ENCODE peak calls at places on chromosomes 5 and 9, in six cellular contexts. One of them, this sample, is unnamed.

GRCh38 chr5:139394123-139394653 is 716 bp downstream of the PROB1 start:
- DNase-seq in GM13977: peak
- DNase-seq in ascending aorta: peak
- DNase-seq in RCC 7860: no peak
- DNase-seq in stimulated activated CD4-positive, alpha-beta T cell treated with anti-CD3 and anti-CD28 coated beads, Interleukin-4, amount 100 ng/mL, for 4 hours: no peak
- DNase-seq in SW480: no peak
- DNase-seq in this sample: no peak

GRCh38 chr9:127629468-127630081 is 17.5 kb downstream of the STXBP1 start:
- DNase-seq in GM13977: no peak
- DNase-seq in ascending aorta: no peak
- DNase-seq in RCC 7860: no peak
- DNase-seq in stimulated activated CD4-positive, alpha-beta T cell treated with anti-CD3 and anti-CD28 coated beads, Interleukin-4, amount 100 ng/mL, for 4 hours: no peak
- DNase-seq in SW480: no peak
- DNase-seq in this sample: no peak

GRCh38 chr9:17216011-17216410 is 81.2 kb downstream of the CNTLN start:
- DNase-seq in GM13977: no peak
- DNase-seq in ascending aorta: no peak
- DNase-seq in RCC 7860: no peak
- DNase-seq in stimulated activated CD4-positive, alpha-beta T cell treated with anti-CD3 and anti-CD28 coated beads, Interleukin-4, amount 100 ng/mL, for 4 hours: no peak
- DNase-seq in SW480: no peak
- DNase-seq in this sample: no peak

GRCh38 chr9:116905131-116905724 is 218.1 kb downstream of the TRIM32 start:
- DNase-seq in GM13977: no peak
- DNase-seq in ascending aorta: no peak
- DNase-seq in RCC 7860: no peak
- DNase-seq in stimulated activated CD4-positive, alpha-beta T cell treated with anti-CD3 and anti-CD28 coated beads, Interleukin-4, amount 100 ng/mL, for 4 hours: no peak
- DNase-seq in SW480: no peak
- DNase-seq in this sample: no peak

GRCh38 chr5:134594797-134595457 is 37.7 kb downstream of the SAR1B start:
- DNase-seq in GM13977: peak
- DNase-seq in ascending aorta: no peak
- DNase-seq in RCC 7860: no peak
- DNase-seq in stimulated activated CD4-positive, alpha-beta T cell treated with anti-CD3 and anti-CD28 coated beads, Interleukin-4, amount 100 ng/mL, for 4 hours: no peak
- DNase-seq in SW480: no peak
- DNase-seq in this sample: no peak

GRCh38 chr5:109413463-109413862 is 3.7 kb upstream of the PJA2 start:
- DNase-seq in GM13977: no peak
- DNase-seq in ascending aorta: no peak
- DNase-seq in RCC 7860: no peak
- DNase-seq in stimulated activated CD4-positive, alpha-beta T cell treated with anti-CD3 and anti-CD28 coated beads, Interleukin-4, amount 100 ng/mL, for 4 hours: no peak
- DNase-seq in SW480: peak
- DNase-seq in this sample: no peak

GRCh38 chr5:96189028-96189826 is 227.6 kb upstream of the ELL2 start:
- DNase-seq in GM13977: no peak
- DNase-seq in ascending aorta: no peak
- DNase-seq in RCC 7860: no peak
- DNase-seq in stimulated activated CD4-positive, alpha-beta T cell treated with anti-CD3 and anti-CD28 coated beads, Interleukin-4, amount 100 ng/mL, for 4 hours: no peak
- DNase-seq in SW480: no peak
- DNase-seq in this sample: no peak

GRCh38 chr9:120850315-120850714 is 7.6 kb upstream of the PSMD5 start:
- DNase-seq in GM13977: no peak
- DNase-seq in ascending aorta: no peak
- DNase-seq in RCC 7860: no peak
- DNase-seq in stimulated activated CD4-positive, alpha-beta T cell treated with anti-CD3 and anti-CD28 coated beads, Interleukin-4, amount 100 ng/mL, for 4 hours: no peak
- DNase-seq in SW480: no peak
- DNase-seq in this sample: no peak

GRCh38 chr5:36492998-36493655 is 113.3 kb upstream of the SLC1A3 start:
- DNase-seq in GM13977: no peak
- DNase-seq in ascending aorta: no peak
- DNase-seq in RCC 7860: peak
- DNase-seq in stimulated activated CD4-positive, alpha-beta T cell treated with anti-CD3 and anti-CD28 coated beads, Interleukin-4, amount 100 ng/mL, for 4 hours: no peak
- DNase-seq in SW480: no peak
- DNase-seq in this sample: no peak

GRCh38 chr5:134554319-134555222 is 29.1 kb downstream of the JADE2 start:
- DNase-seq in GM13977: peak
- DNase-seq in ascending aorta: peak
- DNase-seq in RCC 7860: peak
- DNase-seq in stimulated activated CD4-positive, alpha-beta T cell treated with anti-CD3 and anti-CD28 coated beads, Interleukin-4, amount 100 ng/mL, for 4 hours: peak
- DNase-seq in SW480: no peak
- DNase-seq in this sample: peak

GRCh38 chr9:124077915-124078572 is 66.5 kb downstream of the LHX2 start:
- DNase-seq in GM13977: no peak
- DNase-seq in ascending aorta: no peak
- DNase-seq in RCC 7860: peak
- DNase-seq in stimulated activated CD4-positive, alpha-beta T cell treated with anti-CD3 and anti-CD28 coated beads, Interleukin-4, amount 100 ng/mL, for 4 hours: no peak
- DNase-seq in SW480: no peak
- DNase-seq in this sample: no peak

GRCh38 chr9:15499108-15499507 is 11.7 kb downstream of the PSIP1 start:
- DNase-seq in GM13977: no peak
- DNase-seq in ascending aorta: no peak
- DNase-seq in RCC 7860: no peak
- DNase-seq in stimulated activated CD4-positive, alpha-beta T cell treated with anti-CD3 and anti-CD28 coated beads, Interleukin-4, amount 100 ng/mL, for 4 hours: no peak
- DNase-seq in SW480: no peak
- DNase-seq in this sample: no peak

GRCh38 chr5:174777545-174777944 is 53.2 kb downstream of the MSX2 start:
- DNase-seq in GM13977: no peak
- DNase-seq in ascending aorta: no peak
- DNase-seq in RCC 7860: no peak
- DNase-seq in stimulated activated CD4-positive, alpha-beta T cell treated with anti-CD3 and anti-CD28 coated beads, Interleukin-4, amount 100 ng/mL, for 4 hours: no peak
- DNase-seq in SW480: no peak
- DNase-seq in this sample: no peak

GRCh38 chr5:65199988-65200668 is 281.6 kb downstream of the ADAMTS6 start:
- DNase-seq in GM13977: no peak
- DNase-seq in ascending aorta: no peak
- DNase-seq in RCC 7860: peak
- DNase-seq in stimulated activated CD4-positive, alpha-beta T cell treated with anti-CD3 and anti-CD28 coated beads, Interleukin-4, amount 100 ng/mL, for 4 hours: no peak
- DNase-seq in SW480: no peak
- DNase-seq in this sample: no peak

GRCh38 chr5:29587806-29588205 is 1605.7 kb upstream of the CDH6 start:
- DNase-seq in GM13977: no peak
- DNase-seq in ascending aorta: no peak
- DNase-seq in RCC 7860: no peak
- DNase-seq in stimulated activated CD4-positive, alpha-beta T cell treated with anti-CD3 and anti-CD28 coated beads, Interleukin-4, amount 100 ng/mL, for 4 hours: no peak
- DNase-seq in SW480: no peak
- DNase-seq in this sample: no peak

GRCh38 chr9:126474786-126475485 is 138.8 kb upstream of the LMX1B start:
- DNase-seq in GM13977: no peak
- DNase-seq in ascending aorta: no peak
- DNase-seq in RCC 7860: no peak
- DNase-seq in stimulated activated CD4-positive, alpha-beta T cell treated with anti-CD3 and anti-CD28 coated beads, Interleukin-4, amount 100 ng/mL, for 4 hours: no peak
- DNase-seq in SW480: no peak
- DNase-seq in this sample: peak

GRCh38 chr9:128125575-128126354 is 1.8 kb downstream of the PTGES2 start:
- DNase-seq in GM13977: no peak
- DNase-seq in ascending aorta: no peak
- DNase-seq in RCC 7860: no peak
- DNase-seq in stimulated activated CD4-positive, alpha-beta T cell treated with anti-CD3 and anti-CD28 coated beads, Interleukin-4, amount 100 ng/mL, for 4 hours: no peak
- DNase-seq in SW480: no peak
- DNase-seq in this sample: no peak

GRCh38 chr9:18477719-18478118 is 3.8 kb downstream of the ADAMTSL1 start:
- DNase-seq in GM13977: no peak
- DNase-seq in ascending aorta: no peak
- DNase-seq in RCC 7860: no peak
- DNase-seq in stimulated activated CD4-positive, alpha-beta T cell treated with anti-CD3 and anti-CD28 coated beads, Interleukin-4, amount 100 ng/mL, for 4 hours: no peak
- DNase-seq in SW480: no peak
- DNase-seq in this sample: no peak

GRCh38 chr5:40521108-40521785 is 158.5 kb upstream of the PTGER4 start:
- DNase-seq in GM13977: no peak
- DNase-seq in ascending aorta: no peak
- DNase-seq in RCC 7860: no peak
- DNase-seq in stimulated activated CD4-positive, alpha-beta T cell treated with anti-CD3 and anti-CD28 coated beads, Interleukin-4, amount 100 ng/mL, for 4 hours: no peak
- DNase-seq in SW480: no peak
- DNase-seq in this sample: no peak

GRCh38 chr5:173454381-173454763 is 126.2 kb upstream of the STC2 start:
- DNase-seq in GM13977: no peak
- DNase-seq in ascending aorta: no peak
- DNase-seq in RCC 7860: peak
- DNase-seq in stimulated activated CD4-positive, alpha-beta T cell treated with anti-CD3 and anti-CD28 coated beads, Interleukin-4, amount 100 ng/mL, for 4 hours: no peak
- DNase-seq in SW480: peak
- DNase-seq in this sample: peak

GRCh38 chr9:113956901-113957777 is 81.0 kb downstream of the ZNF618 start:
- DNase-seq in GM13977: no peak
- DNase-seq in ascending aorta: no peak
- DNase-seq in RCC 7860: peak
- DNase-seq in stimulated activated CD4-positive, alpha-beta T cell treated with anti-CD3 and anti-CD28 coated beads, Interleukin-4, amount 100 ng/mL, for 4 hours: no peak
- DNase-seq in SW480: no peak
- DNase-seq in this sample: peak

GRCh38 chr9:133374612-133375115 is 1.2 kb downstream of the SURF4 start:
- DNase-seq in GM13977: peak
- DNase-seq in ascending aorta: no peak
- DNase-seq in RCC 7860: peak
- DNase-seq in stimulated activated CD4-positive, alpha-beta T cell treated with anti-CD3 and anti-CD28 coated beads, Interleukin-4, amount 100 ng/mL, for 4 hours: no peak
- DNase-seq in SW480: no peak
- DNase-seq in this sample: no peak

GRCh38 chr5:167592114-167592513 is 699.3 kb upstream of the WWC1 start:
- DNase-seq in GM13977: no peak
- DNase-seq in ascending aorta: no peak
- DNase-seq in RCC 7860: no peak
- DNase-seq in stimulated activated CD4-positive, alpha-beta T cell treated with anti-CD3 and anti-CD28 coated beads, Interleukin-4, amount 100 ng/mL, for 4 hours: no peak
- DNase-seq in SW480: no peak
- DNase-seq in this sample: no peak

GRCh38 chr9:38160613-38161215 is 91.7 kb upstream of the SHB start:
- DNase-seq in GM13977: peak
- DNase-seq in ascending aorta: peak
- DNase-seq in RCC 7860: no peak
- DNase-seq in stimulated activated CD4-positive, alpha-beta T cell treated with anti-CD3 and anti-CD28 coated beads, Interleukin-4, amount 100 ng/mL, for 4 hours: peak
- DNase-seq in SW480: peak
- DNase-seq in this sample: peak

GRCh38 chr5:107809201-107810034 is 138.7 kb upstream of the EFNA5 start:
- DNase-seq in GM13977: no peak
- DNase-seq in ascending aorta: no peak
- DNase-seq in RCC 7860: no peak
- DNase-seq in stimulated activated CD4-positive, alpha-beta T cell treated with anti-CD3 and anti-CD28 coated beads, Interleukin-4, amount 100 ng/mL, for 4 hours: no peak
- DNase-seq in SW480: no peak
- DNase-seq in this sample: no peak

GRCh38 chr5:97004423-97005060 is 68.7 kb downstream of the LNPEP start:
- DNase-seq in GM13977: no peak
- DNase-seq in ascending aorta: no peak
- DNase-seq in RCC 7860: no peak
- DNase-seq in stimulated activated CD4-positive, alpha-beta T cell treated with anti-CD3 and anti-CD28 coated beads, Interleukin-4, amount 100 ng/mL, for 4 hours: no peak
- DNase-seq in SW480: no peak
- DNase-seq in this sample: no peak

GRCh38 chr9:133054194-133054890 is 7.4 kb upstream of the CEL start:
- DNase-seq in GM13977: no peak
- DNase-seq in ascending aorta: no peak
- DNase-seq in RCC 7860: no peak
- DNase-seq in stimulated activated CD4-positive, alpha-beta T cell treated with anti-CD3 and anti-CD28 coated beads, Interleukin-4, amount 100 ng/mL, for 4 hours: no peak
- DNase-seq in SW480: no peak
- DNase-seq in this sample: no peak

GRCh38 chr5:67799732-67800234 is 415.8 kb upstream of the PIK3R1 start:
- DNase-seq in GM13977: no peak
- DNase-seq in ascending aorta: no peak
- DNase-seq in RCC 7860: no peak
- DNase-seq in stimulated activated CD4-positive, alpha-beta T cell treated with anti-CD3 and anti-CD28 coated beads, Interleukin-4, amount 100 ng/mL, for 4 hours: no peak
- DNase-seq in SW480: no peak
- DNase-seq in this sample: no peak

GRCh38 chr9:114472765-114473446 is 32.4 kb downstream of the WHRN start:
- DNase-seq in GM13977: no peak
- DNase-seq in ascending aorta: peak
- DNase-seq in RCC 7860: no peak
- DNase-seq in stimulated activated CD4-positive, alpha-beta T cell treated with anti-CD3 and anti-CD28 coated beads, Interleukin-4, amount 100 ng/mL, for 4 hours: no peak
- DNase-seq in SW480: no peak
- DNase-seq in this sample: no peak

GRCh38 chr9:121495976-121496375 is 3.7 kb downstream of the GGTA1 start:
- DNase-seq in GM13977: no peak
- DNase-seq in ascending aorta: no peak
- DNase-seq in RCC 7860: no peak
- DNase-seq in stimulated activated CD4-positive, alpha-beta T cell treated with anti-CD3 and anti-CD28 coated beads, Interleukin-4, amount 100 ng/mL, for 4 hours: no peak
- DNase-seq in SW480: no peak
- DNase-seq in this sample: no peak

GRCh38 chr9:34382054-34382453 is 5.4 kb upstream of the MYORG start:
- DNase-seq in GM13977: no peak
- DNase-seq in ascending aorta: no peak
- DNase-seq in RCC 7860: no peak
- DNase-seq in stimulated activated CD4-positive, alpha-beta T cell treated with anti-CD3 and anti-CD28 coated beads, Interleukin-4, amount 100 ng/mL, for 4 hours: no peak
- DNase-seq in SW480: no peak
- DNase-seq in this sample: no peak